ENCODE peak calls at places on chromosomes 5 and 9, in ten cellular contexts. G, X, L, B, K, W, F, P, N and D are unnamed samples.

GRCh38 chr5:83701886-83702285 is 18.8 kb downstream of the HAPLN1 start:
- DNase-seq in G (no peak), X (no peak), L (no peak), B (no peak), K (no peak), W (no peak), F (no peak), P (no peak), N (no peak), D (no peak)

GRCh38 chr5:157610990-157611389 is 35.4 kb upstream of the ADAM19 start:
- DNase-seq in G (no peak), X (no peak), L (no peak), B (no peak), K (no peak), W (no peak), F (no peak), P (no peak), N (no peak), D (no peak)

GRCh38 chr5:7565559-7565958 is 169.6 kb downstream of the ADCY2 start:
- DNase-seq in G (no peak), X (no peak), L (no peak), B (no peak), K (no peak), W (no peak), F (no peak), P (no peak), N (no peak), D (no peak)

GRCh38 chr9:135547756-135548736 is 2.1 kb downstream of the OBP2A start:
- DNase-seq in G (no peak), X (no peak), L (no peak), B (no peak), K (no peak), W (no peak), F (no peak), P (no peak), N (no peak), D (no peak)

GRCh38 chr5:18305288-18305899 is 671.1 kb downstream of the TAF11L14 start:
- DNase-seq in G (no peak), X (no peak), L (peak), B (no peak), K (no peak), W (no peak), F (no peak), P (no peak), N (peak), D (no peak)

GRCh38 chr5:132773601-132774355 is 3.3 kb downstream of the SEPTIN8 start:
- DNase-seq in G (no peak), X (no peak), L (no peak), B (no peak), K (peak), W (no peak), F (no peak), P (no peak), N (no peak), D (no peak)

GRCh38 chr5:150523472-150524350 is 15.8 kb downstream of the NDST1 start:
- DNase-seq in G (no peak), X (peak), L (peak), B (peak), K (no peak), W (no peak), F (no peak), P (no peak), N (peak), D (no peak)

GRCh38 chr9:23962101-23962500 is 136.1 kb upstream of the ELAVL2 start:
- DNase-seq in G (no peak), X (no peak), L (no peak), B (no peak), K (no peak), W (no peak), F (no peak), P (no peak), N (no peak), D (no peak)

GRCh38 chr5:58462623-58463230 is 2.8 kb upstream of the PLK2 start:
- DNase-seq in G (no peak), X (no peak), L (peak), B (peak), K (no peak), W (no peak), F (no peak), P (no peak), N (peak), D (peak)

GRCh38 chr5:65061250-65061973 is 292.7 kb downstream of the CWC27 start:
- DNase-seq in G (no peak), X (no peak), L (peak), B (no peak), K (no peak), W (no peak), F (no peak), P (no peak), N (no peak), D (no peak)

GRCh38 chr9:124852121-124852828 is 985 bp upstream of the WDR38 start:
- DNase-seq in G (no peak), X (no peak), L (no peak), B (no peak), K (peak), W (no peak), F (no peak), P (no peak), N (no peak), D (no peak)

GRCh38 chr9:37938121-37938906 is 34.4 kb upstream of the SLC25A51 start:
- DNase-seq in G (no peak), X (peak), L (peak), B (no peak), K (no peak), W (no peak), F (no peak), P (no peak), N (no peak), D (no peak)

GRCh38 chr9:88742483-88742882 is 207.5 kb downstream of the NXNL2 start:
- DNase-seq in G (no peak), X (no peak), L (no peak), B (no peak), K (no peak), W (no peak), F (no peak), P (no peak), N (no peak), D (no peak)

GRCh38 chr9:69136781-69137180 is 37.3 kb upstream of the TJP2 start:
- DNase-seq in G (no peak), X (no peak), L (no peak), B (no peak), K (no peak), W (no peak), F (no peak), P (no peak), N (no peak), D (no peak)

GRCh38 chr5:1792842-1793266 is 6.8 kb downstream of the MRPL36 start:
- DNase-seq in G (peak), X (no peak), L (no peak), B (peak), K (peak), W (peak), F (peak), P (no peak), N (no peak), D (peak)

GRCh38 chr5:18321516-18321915 is 687.3 kb downstream of the TAF11L14 start:
- DNase-seq in G (no peak), X (no peak), L (no peak), B (no peak), K (no peak), W (no peak), F (no peak), P (no peak), N (no peak), D (no peak)

GRCh38 chr5:80343067-80343466 is 23.3 kb downstream of the SPZ1 start:
- DNase-seq in G (no peak), X (no peak), L (no peak), B (no peak), K (no peak), W (no peak), F (no peak), P (no peak), N (no peak), D (no peak)

GRCh38 chr9:5832093-5832542 is 799 bp downstream of the ERMP1 start:
- DNase-seq in G (no peak), X (no peak), L (no peak), B (no peak), K (no peak), W (no peak), F (no peak), P (no peak), N (peak), D (peak)